ENCODE peak calls at places on chromosomes 12 and 14, in six cellular contexts. One of them, this sample, is unnamed. For H3K9me2, the result is how much of the 10 kb centered on the place peaks cover.

GRCh38 chr12:100234591-100235304 is 32.1 kb downstream of the DEPDC4 start:
- DNase-seq in GM23248: peak
- DNase-seq in PC-3: peak
- DNase-seq in PC-9: no peak
- DNase-seq in OCI-LY7: peak
- DNase-seq in hepatocyte: peak
- DNase-seq in this sample: peak

GRCh38 chr12:92431146-92431545 is 271.6 kb upstream of the PLEKHG7 start:
- DNase-seq in PC-9: no peak
- DNase-seq in GM23248: no peak
- DNase-seq in hepatocyte: no peak
- DNase-seq in PC-3: no peak
- DNase-seq in OCI-LY7: peak
- DNase-seq in this sample: peak

GRCh38 chr12:96131230-96131788 is 62.9 kb upstream of the ELK3 start:
- DNase-seq in PC-3: no peak
- DNase-seq in GM23248: no peak
- DNase-seq in PC-9: no peak
- DNase-seq in OCI-LY7: no peak
- DNase-seq in hepatocyte: no peak
- DNase-seq in this sample: no peak

GRCh38 chr12:45946435-45946834 is 43.9 kb downstream of the SCAF11 start:
- DNase-seq in hepatocyte: no peak
- DNase-seq in GM23248: no peak
- DNase-seq in OCI-LY7: no peak
- DNase-seq in PC-9: no peak
- DNase-seq in PC-3: no peak
- DNase-seq in this sample: no peak

GRCh38 chr12:43294881-43295280 is 257.1 kb downstream of the ADAMTS20 start:
- DNase-seq in GM23248: no peak
- DNase-seq in OCI-LY7: no peak
- DNase-seq in PC-9: no peak
- DNase-seq in hepatocyte: no peak
- DNase-seq in PC-3: no peak
- DNase-seq in this sample: no peak

GRCh38 chr12:43444940-43445564 is 107.0 kb downstream of the ADAMTS20 start:
- DNase-seq in PC-3: peak
- DNase-seq in PC-9: peak
- DNase-seq in GM23248: peak
- DNase-seq in OCI-LY7: peak
- DNase-seq in hepatocyte: peak
- DNase-seq in this sample: peak

GRCh38 chr14:37232907-37233481 is 35.3 kb downstream of the MIPOL1 start:
- DNase-seq in OCI-LY7: peak
- DNase-seq in PC-9: no peak
- DNase-seq in GM23248: peak
- DNase-seq in hepatocyte: peak
- DNase-seq in PC-3: peak
- DNase-seq in this sample: peak

GRCh38 chr12:87157791-87158190 is 871.4 kb downstream of the C12orf50 start:
- DNase-seq in PC-9: peak
- DNase-seq in GM23248: peak
- DNase-seq in PC-3: peak
- DNase-seq in hepatocyte: peak
- DNase-seq in OCI-LY7: no peak
- DNase-seq in this sample: no peak

GRCh38 chr12:122021822-122022392 is at the start of gene BCL7A:
- DNase-seq in PC-3: peak
- DNase-seq in PC-9: peak
- DNase-seq in hepatocyte: peak
- DNase-seq in GM23248: peak
- DNase-seq in OCI-LY7: peak
- DNase-seq in this sample: peak

GRCh38 chr14:48983355-48983888 is 602.8 kb downstream of the RPS29 start:
- DNase-seq in OCI-LY7: no peak
- DNase-seq in GM23248: no peak
- DNase-seq in PC-3: no peak
- DNase-seq in PC-9: no peak
- DNase-seq in hepatocyte: peak
- DNase-seq in this sample: no peak

GRCh38 chr12:124917135-124917840 is 2.8 kb upstream of the UBC start:
- DNase-seq in OCI-LY7: peak
- DNase-seq in GM23248: peak
- DNase-seq in hepatocyte: peak
- DNase-seq in PC-3: peak
- DNase-seq in PC-9: peak
- DNase-seq in this sample: peak

GRCh38 chr12:6787309-6787708 is 2.0 kb upstream of the CD4 start:
- DNase-seq in GM23248: no peak
- DNase-seq in PC-9: no peak
- DNase-seq in OCI-LY7: no peak
- DNase-seq in PC-3: no peak
- DNase-seq in hepatocyte: no peak
- DNase-seq in this sample: no peak

GRCh38 chr12:80316141-80316700 is 127.8 kb upstream of the PTPRQ start:
- DNase-seq in OCI-LY7: no peak
- DNase-seq in hepatocyte: no peak
- DNase-seq in PC-3: no peak
- DNase-seq in PC-9: no peak
- DNase-seq in GM23248: no peak
- DNase-seq in this sample: no peak

GRCh38 chr12:70891059-70891632 is 29.4 kb downstream of the PTPRR start:
- DNase-seq in PC-9: no peak
- DNase-seq in hepatocyte: no peak
- DNase-seq in GM23248: no peak
- DNase-seq in PC-3: no peak
- DNase-seq in OCI-LY7: no peak
- DNase-seq in this sample: no peak

GRCh38 chr14:67510121-67510520 is 21.6 kb upstream of the TMEM229B start:
- DNase-seq in hepatocyte: no peak
- DNase-seq in GM23248: peak
- DNase-seq in PC-3: no peak
- DNase-seq in OCI-LY7: no peak
- DNase-seq in PC-9: no peak
- DNase-seq in this sample: no peak

GRCh38 chr12:43338848-43339526 is 213.0 kb downstream of the ADAMTS20 start:
- DNase-seq in PC-3: peak
- DNase-seq in hepatocyte: peak
- DNase-seq in GM23248: peak
- DNase-seq in PC-9: peak
- DNase-seq in OCI-LY7: no peak
- DNase-seq in this sample: no peak

GRCh38 chr14:28755930-28756895 is 10.4 kb upstream of the FOXG1 start:
- DNase-seq in hepatocyte: no peak
- DNase-seq in PC-9: no peak
- DNase-seq in OCI-LY7: no peak
- DNase-seq in PC-3: no peak
- DNase-seq in GM23248: no peak
- DNase-seq in this sample: no peak

GRCh38 chr12:124410354-124411175 is 115.7 kb downstream of the RFLNA start:
- DNase-seq in PC-9: peak
- DNase-seq in PC-3: no peak
- DNase-seq in hepatocyte: no peak
- DNase-seq in OCI-LY7: no peak
- DNase-seq in GM23248: peak
- DNase-seq in this sample: no peak

GRCh38 chr12:88035271-88035906 is 6.2 kb upstream of the C12orf50 start:
- DNase-seq in PC-9: peak
- DNase-seq in GM23248: peak
- DNase-seq in hepatocyte: peak
- DNase-seq in PC-3: peak
- DNase-seq in OCI-LY7: peak
- DNase-seq in this sample: peak

DNA sequence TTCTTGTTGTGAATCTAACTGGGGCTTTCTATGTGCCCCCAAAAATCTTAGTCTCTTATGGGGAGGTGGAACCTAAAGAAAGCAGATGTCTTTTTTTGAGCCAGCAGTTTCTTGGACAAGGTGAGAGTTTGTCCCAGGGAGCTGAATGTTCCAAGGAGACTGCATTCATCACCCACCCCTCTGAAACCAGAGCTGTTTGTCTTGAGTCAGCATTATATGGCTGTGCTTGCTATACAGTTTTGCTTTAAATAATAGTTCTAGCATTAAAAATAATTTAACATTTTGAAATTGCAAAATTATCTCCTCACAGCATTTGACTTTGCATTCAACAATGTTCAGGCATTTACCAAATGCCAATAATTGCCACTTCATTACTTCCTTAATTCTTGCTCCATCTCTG is 813.3 kb downstream of the BCL11B start:
- DNase-seq in PC-9: no peak
- DNase-seq in GM23248: no peak
- DNase-seq in hepatocyte: no peak
- DNase-seq in OCI-LY7: no peak
- DNase-seq in PC-3: no peak
- DNase-seq in this sample: no peak
- H3K9me2 ChIP-seq in PC-9: under half
- H3K9me2 ChIP-seq in GM23248: under half
- H3K9me2 ChIP-seq in hepatocyte: under half
- H3K9me2 ChIP-seq in OCI-LY7: under half
- H3K9me2 ChIP-seq in PC-3: under half
- H3K9me2 ChIP-seq in this sample: under half

DNA sequence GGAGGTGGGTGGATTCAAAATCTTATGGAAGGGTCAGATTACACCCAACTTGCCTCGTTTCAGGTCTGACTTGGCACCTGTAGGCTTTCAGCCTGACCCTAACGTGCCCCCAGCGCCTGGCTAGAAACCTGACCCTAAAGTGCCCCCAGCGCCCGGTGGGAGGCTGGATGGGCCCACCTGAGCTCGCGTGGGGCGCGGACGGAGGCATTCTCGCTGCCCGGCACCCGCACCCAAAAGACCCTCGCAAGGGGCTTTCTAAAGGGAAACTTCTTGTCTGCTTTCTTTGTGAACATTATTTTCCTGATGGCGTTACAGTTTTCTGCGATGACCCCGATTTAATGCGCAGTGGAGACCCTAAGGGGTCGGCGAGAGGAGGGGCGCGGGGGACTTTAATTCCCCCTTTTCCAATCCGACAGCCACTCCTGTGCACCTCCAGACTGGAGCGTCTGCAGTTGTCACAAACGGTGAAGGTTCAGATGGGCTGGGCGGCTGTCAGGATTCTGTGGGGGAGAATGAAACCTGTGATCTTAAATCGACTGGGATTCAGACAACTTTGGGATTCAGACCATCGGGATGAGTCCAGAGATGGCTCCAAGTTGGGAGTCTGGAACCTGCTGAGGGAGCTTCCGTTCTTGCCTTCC is 746 bp upstream of the HRK start:
- DNase-seq in GM23248: no peak
- DNase-seq in PC-3: no peak
- DNase-seq in PC-9: no peak
- DNase-seq in OCI-LY7: peak
- DNase-seq in hepatocyte: no peak
- DNase-seq in this sample: no peak
- H2AFZ ChIP-seq in GM23248: no peak
- H2AFZ ChIP-seq in PC-3: peak
- H2AFZ ChIP-seq in PC-9: peak
- H2AFZ ChIP-seq in OCI-LY7: peak
- H2AFZ ChIP-seq in hepatocyte: no peak
- H2AFZ ChIP-seq in this sample: peak

GRCh38 chr12:63036216-63036973 is 101.4 kb upstream of the PPM1H start:
- DNase-seq in GM23248: no peak
- DNase-seq in PC-3: no peak
- DNase-seq in PC-9: no peak
- DNase-seq in OCI-LY7: no peak
- DNase-seq in hepatocyte: no peak
- DNase-seq in this sample: no peak
- H3K9me2 ChIP-seq in GM23248: under half
- H3K9me2 ChIP-seq in PC-3: under half
- H3K9me2 ChIP-seq in PC-9: under half
- H3K9me2 ChIP-seq in OCI-LY7: under half
- H3K9me2 ChIP-seq in hepatocyte: under half
- H3K9me2 ChIP-seq in this sample: under half

DNA sequence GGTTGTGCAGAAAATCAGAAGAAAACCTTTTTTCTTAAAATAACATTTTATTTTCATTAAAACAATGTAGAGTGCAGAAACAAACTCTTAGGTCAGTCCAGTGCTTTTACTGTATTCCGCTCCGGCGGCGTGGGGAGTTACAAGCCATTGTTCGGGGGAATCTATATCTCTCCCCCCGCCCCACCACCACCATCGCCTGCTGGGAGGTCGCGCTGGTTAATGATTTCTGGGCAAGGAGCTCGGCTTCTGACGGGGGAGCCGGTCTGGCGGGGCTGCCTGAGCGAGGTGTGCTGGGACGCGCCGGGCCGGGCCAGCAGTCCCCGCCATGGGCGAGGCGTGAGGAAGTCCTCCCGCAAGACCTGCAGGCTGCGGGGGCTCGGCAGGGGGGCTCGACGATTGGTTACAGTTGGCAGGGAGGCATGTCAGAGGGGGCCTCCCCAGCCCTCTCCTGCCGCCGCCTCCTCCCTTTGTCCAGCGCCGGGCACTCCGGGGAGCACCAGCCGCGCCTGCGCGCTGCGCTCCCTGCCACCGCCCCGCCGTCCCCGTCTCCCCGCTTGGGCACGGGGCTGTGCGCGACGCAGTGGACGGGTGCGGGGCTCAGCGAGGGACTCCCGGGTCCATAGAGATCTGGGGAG is 1.0 kb upstream of the DUSP6 start:
- DNase-seq in OCI-LY7: no peak
- DNase-seq in PC-3: peak
- DNase-seq in hepatocyte: peak
- DNase-seq in GM23248: peak
- DNase-seq in PC-9: peak
- DNase-seq in this sample: peak
- H2AFZ ChIP-seq in OCI-LY7: peak
- H2AFZ ChIP-seq in PC-3: peak
- H2AFZ ChIP-seq in hepatocyte: peak
- H2AFZ ChIP-seq in GM23248: peak
- H2AFZ ChIP-seq in PC-9: peak
- H2AFZ ChIP-seq in this sample: peak

DNA sequence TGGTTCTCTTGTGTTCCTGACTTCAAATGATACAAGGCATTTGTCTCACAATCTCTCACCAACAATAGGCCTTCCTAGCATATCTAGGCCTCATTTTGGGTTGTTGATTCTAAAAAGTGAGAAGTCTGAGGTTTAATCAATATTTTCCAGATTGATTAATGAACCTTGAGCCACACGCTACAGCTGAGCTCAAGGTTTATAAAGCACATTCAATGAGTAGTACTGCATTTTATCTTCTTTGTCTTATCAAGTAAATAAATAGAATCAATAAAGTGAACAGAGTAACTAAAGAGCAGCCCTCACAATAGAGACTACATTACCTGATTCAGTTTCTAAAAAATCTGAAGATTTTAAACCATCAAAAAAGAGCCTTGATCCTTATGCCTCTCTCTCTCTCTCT is 407.5 kb upstream of the CLEC14A start:
- DNase-seq in PC-3: no peak
- DNase-seq in hepatocyte: no peak
- DNase-seq in PC-9: no peak
- DNase-seq in OCI-LY7: no peak
- DNase-seq in GM23248: no peak
- DNase-seq in this sample: no peak
- H3K9me2 ChIP-seq in PC-3: under half
- H3K9me2 ChIP-seq in hepatocyte: under half
- H3K9me2 ChIP-seq in PC-9: under half
- H3K9me2 ChIP-seq in OCI-LY7: under half
- H3K9me2 ChIP-seq in GM23248: under half
- H3K9me2 ChIP-seq in this sample: under half

GRCh38 chr12:114430306-114430705 is 24.4 kb upstream of the TBX5 start:
- DNase-seq in OCI-LY7: no peak
- DNase-seq in GM23248: peak
- DNase-seq in PC-9: no peak
- DNase-seq in hepatocyte: no peak
- DNase-seq in PC-3: peak
- DNase-seq in this sample: no peak
- H2AFZ ChIP-seq in OCI-LY7: no peak
- H2AFZ ChIP-seq in GM23248: no peak
- H2AFZ ChIP-seq in PC-9: no peak
- H2AFZ ChIP-seq in hepatocyte: no peak
- H2AFZ ChIP-seq in PC-3: no peak
- H2AFZ ChIP-seq in this sample: no peak

GRCh38 chr12:15939111-15939510 is 28.0 kb downstream of the DERA start:
- DNase-seq in OCI-LY7: no peak
- DNase-seq in PC-3: no peak
- DNase-seq in GM23248: no peak
- DNase-seq in hepatocyte: no peak
- DNase-seq in PC-9: no peak
- DNase-seq in this sample: no peak
- H3K9me2 ChIP-seq in OCI-LY7: under half
- H3K9me2 ChIP-seq in PC-3: under half
- H3K9me2 ChIP-seq in GM23248: under half
- H3K9me2 ChIP-seq in hepatocyte: under half
- H3K9me2 ChIP-seq in PC-9: under half
- H3K9me2 ChIP-seq in this sample: under half